ENCODE peak calls at places on chromosomes 6 and 20, in four cellular contexts. M, Q, C and V are unnamed samples.

GRCh38 chr6:50970908-50971307 is 152.2 kb downstream of the TFAP2B start:
- DNase-seq in M (no peak), C (no peak), Q (no peak), V (no peak)

GRCh38 chr20:2822073-2822472 is 5.9 kb downstream of the TMEM239 start:
- DNase-seq in M (no peak), C (no peak), Q (no peak), V (peak; percentile 39)

GRCh38 chr20:35311409-35311808 is 19.2 kb upstream of the FAM83C start:
- DNase-seq in Q (no peak), C (no peak), M (no peak), V (no peak)

GRCh38 chr6:169009658-169010057 is 244.0 kb downstream of the THBS2 start:
- DNase-seq in C (no peak), Q (no peak), M (no peak), V (no peak)

GRCh38 chr20:33443006-33443511 is 504 bp downstream of the SNTA1 start:
- DNase-seq in C (no peak), M (peak; percentile 17), Q (peak; percentile 61), V (no peak)

GRCh38 chr20:32680544-32681174 is 6.9 kb upstream of the C20orf203 start:
- DNase-seq in C (no peak), Q (no peak), M (no peak), V (no peak)

GRCh38 chr6:5337573-5337972 is 76.3 kb downstream of the FARS2 start:
- DNase-seq in M (no peak), C (no peak), Q (no peak), V (no peak)

GRCh38 chr6:17299222-17299621 is 18.1 kb downstream of the RBM24 start:
- DNase-seq in Q (no peak), C (no peak), M (no peak), V (no peak)

GRCh38 chr20:5621305-5621704 is 128.9 kb upstream of the SHLD1 start:
- DNase-seq in M (no peak), Q (no peak), C (no peak), V (no peak)

GRCh38 chr6:83247471-83247870 is 54.3 kb downstream of the RWDD2A start:
- DNase-seq in M (no peak), Q (no peak), C (no peak), V (no peak)

GRCh38 chr6:135161996-135162395 is 19.1 kb upstream of the MYB start:
- DNase-seq in Q (no peak), C (no peak), M (no peak), V (no peak)

GRCh38 chr6:155078331-155078745 is 83.2 kb downstream of the TIAM2 start:
- DNase-seq in Q (no peak), C (no peak), M (no peak), V (no peak)

GRCh38 chr20:17525650-17526049 is 5.5 kb downstream of the BFSP1 start:
- DNase-seq in Q (peak; percentile 47), M (peak; percentile 46), C (peak; percentile 50), V (no peak)

GRCh38 chr20:44943828-44944227 is 16.4 kb downstream of the TOMM34 start:
- DNase-seq in Q (no peak), M (no peak), C (no peak), V (no peak)

DNA sequence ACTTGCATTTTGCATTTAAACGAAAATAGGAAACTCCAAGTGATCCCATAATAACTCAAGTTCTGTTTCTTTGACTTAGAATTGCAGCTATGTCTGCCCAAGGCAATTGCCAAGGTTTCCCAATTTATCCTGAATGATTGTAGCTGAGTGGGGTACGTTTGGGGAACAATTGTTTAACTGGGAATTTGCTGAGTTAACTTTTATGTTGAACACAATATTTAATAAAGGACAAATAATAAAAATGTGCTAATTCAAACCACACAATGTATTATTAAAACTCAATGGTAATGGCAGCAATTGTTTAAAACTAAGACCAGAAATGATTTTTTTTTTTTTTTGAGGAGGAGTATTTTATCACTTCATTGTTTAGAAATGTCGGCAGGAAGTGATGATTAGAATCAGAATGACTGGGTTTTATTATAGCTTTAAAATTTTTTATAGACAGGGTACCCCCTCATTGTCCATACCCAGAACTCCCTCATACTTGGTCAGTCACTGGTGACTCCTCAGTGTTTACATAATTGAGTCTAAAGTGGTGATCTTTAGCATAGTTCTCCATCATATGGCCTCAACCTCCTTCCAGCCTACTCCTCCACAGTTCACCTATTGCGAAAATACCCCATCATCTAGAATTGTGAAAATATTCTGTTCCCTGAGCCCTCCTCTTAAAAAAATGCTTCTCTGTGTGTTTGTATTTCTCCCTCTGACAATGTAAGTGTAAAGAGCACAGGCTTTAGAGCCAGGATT is 389.2 kb upstream of the CITED2 start:
- DNase-seq in M (no peak), C (no peak), Q (no peak), V (no peak)
- TF ChIP-seq JUN in M (no peak), C (no peak), Q (no peak), V (no peak)

GRCh38 chr6:44046516-44047178 is 80.6 kb downstream of the MRPL14 start:
- DNase-seq in M (no peak), C (no peak), Q (no peak), V (no peak)
- TF ChIP-seq CEBPB in M (no peak), C (no peak), Q (no peak), V (no peak)

GRCh38 chr20:15643713-15644112 is 929.5 kb downstream of the KIF16B start:
- DNase-seq in M (peak; percentile 16), Q (no peak), C (peak; percentile 16), V (no peak)
- TF ChIP-seq JUN in M (no peak), Q (no peak), C (no peak), V (no peak)

GRCh38 chr6:13354331-13355042 is 26.1 kb upstream of the TBC1D7 start:
- DNase-seq in C (no peak), M (no peak), Q (peak; percentile 55), V (no peak)
- TF ChIP-seq CEBPB in C (no peak), M (no peak), Q (no peak), V (no peak)

GRCh38 chr6:20840675-20841074 is 306.4 kb downstream of the CDKAL1 start:
- DNase-seq in Q (no peak), C (no peak), M (no peak), V (no peak)
- TF ChIP-seq JUN in Q (no peak), C (no peak), M (no peak), V (no peak)

GRCh38 chr20:15930324-15931305 is 642.6 kb downstream of the KIF16B start:
- DNase-seq in C (peak; percentile 28), M (peak; percentile 22), Q (no peak), V (no peak)
- TF ChIP-seq CEBPB in C (peak; percentile 24), M (no peak), Q (no peak), V (no peak)

GRCh38 chr6:39144804-39145203 is 29.8 kb upstream of the SAYSD1 start:
- DNase-seq in Q (no peak), C (no peak), M (no peak), V (no peak)
- TF ChIP-seq JUN in Q (no peak), C (no peak), M (no peak), V (no peak)

GRCh38 chr6:90120327-90120726 is 176.3 kb downstream of the BACH2 start:
- DNase-seq in C (no peak), Q (no peak), M (no peak), V (no peak)

GRCh38 chr6:90121982-90122381 is 174.7 kb downstream of the BACH2 start:
- DNase-seq in C (no peak), M (no peak), Q (no peak), V (no peak)

GRCh38 chr6:90126178-90126577 is 170.5 kb downstream of the BACH2 start:
- DNase-seq in Q (no peak), C (no peak), M (no peak), V (no peak)

GRCh38 chr6:90124904-90125510 is 171.6 kb downstream of the BACH2 start:
- DNase-seq in C (no peak), Q (no peak), M (no peak), V (no peak)

GRCh38 chr6:90123796-90124195 is 172.8 kb downstream of the BACH2 start:
- DNase-seq in M (no peak), Q (peak; percentile 13), C (no peak), V (no peak)
- TF ChIP-seq CEBPB in M (no peak), Q (no peak), C (no peak), V (no peak)